ENCODE peak calls at places on chromosomes 13 and 19, in five cellular contexts. Q, W, D, K and Z are unnamed samples.

GRCh38 chr19:38686530-38686888 is 39.1 kb downstream of the ACTN4 start:
- DNase-seq in Q (peak), D (no peak), K (no peak), W (no peak), Z (peak)

GRCh38 chr19:37362733-37363132 is 8.2 kb upstream of the ZNF527 start:
- DNase-seq in Q (peak), D (no peak), K (peak), W (no peak), Z (no peak)

GRCh38 chr13:103395140-103395539 is 328.9 kb upstream of the SLC10A2 start:
- DNase-seq in K (no peak), W (no peak), D (no peak), Q (no peak), Z (no peak)

GRCh38 chr19:55175117-55175867 is 4.8 kb downstream of the SYT5 start:
- DNase-seq in K (no peak), D (no peak), W (no peak), Q (no peak), Z (no peak)

GRCh38 chr19:47637550-47637949 is 28.6 kb downstream of the BICRA start:
- DNase-seq in D (no peak), Q (peak), K (no peak), W (no peak), Z (no peak)

GRCh38 chr13:85313761-85314503 is 485.3 kb downstream of the SLITRK6 start:
- DNase-seq in K (peak), Q (no peak), W (no peak), D (no peak), Z (no peak)

GRCh38 chr19:18046066-18046718 is 38.2 kb downstream of the ARRDC2 start:
- DNase-seq in K (peak), Q (no peak), W (no peak), D (peak), Z (no peak)

GRCh38 chr19:38386968-38387549 is 775 bp downstream of the GGN start:
- DNase-seq in W (no peak), K (no peak), D (peak), Q (peak), Z (peak)

GRCh38 chr19:15371786-15372380 is 7.7 kb downstream of the AKAP8 start:
- DNase-seq in Q (no peak), K (no peak), W (no peak), D (no peak), Z (no peak)

GRCh38 chr13:93559718-93560117 is 333.1 kb downstream of the GPC6 start:
- DNase-seq in D (no peak), K (peak), Q (no peak), W (peak), Z (no peak)

GRCh38 chr13:74174810-74175209 is 40.6 kb upstream of the KLF12 start:
- DNase-seq in D (no peak), Q (no peak), K (no peak), W (no peak), Z (no peak)